ENCODE peak calls at places on chromosomes 11 and 22, in nine cellular contexts. H is A549, V is spleen, O is transverse colon, L is tibial nerve, S is endothelial cell of umbilical vein, G is Peyer's patch, I is HCT116, Y is body of pancreas. E is an unnamed sample.

GRCh38 chr11:118953265-118953664 is 2.8 kb upstream of the UPK2 start:
- DNase-seq in H (peak; percentile 22), V (peak; percentile 25), O (no peak), L (no peak), S (no peak), G (no peak), I (no peak), Y (no peak), E (no peak)

GRCh38 chr22:48268771-48269552 is 1506.5 kb downstream of the TBC1D22A start:
- DNase-seq in H (peak; percentile 39), V (no peak), O (no peak), L (no peak), S (no peak), G (no peak), I (no peak), Y (no peak), E (no peak)

GRCh38 chr11:35017528-35018342 is 101.3 kb downstream of the PDHX start:
- DNase-seq in H (no peak), V (no peak), O (no peak), L (no peak), S (no peak), G (no peak), I (no peak), Y (no peak), E (no peak)

GRCh38 chr11:131654849-131655248 is 284.4 kb downstream of the NTM start:
- DNase-seq in H (no peak), V (no peak), O (no peak), L (no peak), S (no peak), G (no peak), I (no peak), Y (no peak), E (no peak)

GRCh38 chr11:74754507-74755255 is 6.0 kb downstream of the RNF169 start:
- DNase-seq in H (peak; percentile 38), V (no peak), O (no peak), L (no peak), S (peak; percentile 92), G (no peak), I (no peak), Y (no peak), E (no peak)

GRCh38 chr11:71331631-71332030 is 79.3 kb upstream of the SHANK2 start:
- DNase-seq in H (no peak), V (peak; percentile 41), O (no peak), L (no peak), S (no peak), G (no peak), I (no peak), Y (no peak), E (no peak)

GRCh38 chr22:50305658-50306566 is 1.5 kb downstream of the PLXNB2 start:
- DNase-seq in H (peak; percentile 85), V (no peak), O (peak; percentile 89), L (peak; percentile 53), S (peak; percentile 83), G (peak; percentile 56), I (peak; percentile 66), Y (peak; percentile 79), E (peak; percentile 89)

GRCh38 chr11:19915808-19916207 is 203.2 kb downstream of the NAV2 start:
- DNase-seq in H (no peak), V (no peak), O (no peak), L (no peak), S (no peak), G (no peak), I (no peak), Y (no peak), E (no peak)

GRCh38 chr11:68099474-68100405 is 21.4 kb downstream of the CHKA start:
- DNase-seq in H (no peak), V (no peak), O (peak; percentile 59), L (no peak), S (peak; percentile 92), G (peak; percentile 48), I (no peak), Y (peak; percentile 92), E (no peak)

GRCh38 chr11:116948375-116948774 is 111.0 kb upstream of the APOA1 start:
- DNase-seq in H (peak; percentile 21), V (no peak), O (peak; percentile 34), L (no peak), S (no peak), G (no peak), I (peak; percentile 42), Y (no peak), E (no peak)

GRCh38 chr11:123630126-123630531 is 24.3 kb downstream of the SCN3B start:
- DNase-seq in H (no peak), V (no peak), O (no peak), L (no peak), S (no peak), G (no peak), I (no peak), Y (no peak), E (peak; percentile 75)

GRCh38 chr11:109770323-109770722 is 322.9 kb upstream of the ZC3H12C start:
- DNase-seq in H (no peak), V (no peak), O (no peak), L (no peak), S (no peak), G (no peak), I (no peak), Y (no peak), E (no peak)

GRCh38 chr11:16511109-16511806 is 154.9 kb upstream of the SOX6 start:
- DNase-seq in H (no peak), V (no peak), O (no peak), L (no peak), S (no peak), G (no peak), I (no peak), Y (no peak), E (no peak)

GRCh38 chr11:79438631-79439429 is 2.0 kb downstream of the TENM4 start:
- DNase-seq in H (no peak), V (no peak), O (peak; percentile 18), L (peak; percentile 14), S (no peak), G (peak; percentile 17), I (no peak), Y (no peak), E (peak; percentile 18)

GRCh38 chr11:79439893-79440450 is 858 bp downstream of the TENM4 start:
- DNase-seq in H (no peak), V (peak; percentile 78), O (no peak), L (no peak), S (no peak), G (no peak), I (no peak), Y (no peak), E (peak; percentile 45)

GRCh38 chr11:79441159-79441875 is 487 bp upstream of the TENM4 start:
- DNase-seq in H (no peak), V (no peak), O (no peak), L (no peak), S (no peak), G (no peak), I (no peak), Y (no peak), E (no peak)

GRCh38 chr11:79439430-79439892 is 1.4 kb downstream of the TENM4 start:
- DNase-seq in H (no peak), V (no peak), O (no peak), L (no peak), S (no peak), G (no peak), I (no peak), Y (no peak), E (no peak)

GRCh38 chr11:79440451-79441158 is at the start of gene TENM4:
- DNase-seq in H (peak; percentile 28), V (peak; percentile 89), O (peak; percentile 35), L (peak; percentile 52), S (peak; percentile 8), G (peak; percentile 52), I (no peak), Y (no peak), E (peak; percentile 72)
- TF ChIP-seq POLR2A in H (no peak), V (no peak), O (no peak), L (no peak), S (no peak), G (no peak), I (no peak), Y (no peak), E (no peak)

GRCh38 chr11:2944953-2945756 is 15.9 kb upstream of the PHLDA2 start:
- DNase-seq in H (no peak), V (peak; percentile 92), O (peak; percentile 86), L (peak; percentile 84), S (peak; percentile 83), G (peak; percentile 61), I (no peak), Y (peak; percentile 75), E (peak; percentile 89)
- H3K27ac ChIP-seq in H (no peak overlapping the region), V (peak overlapping the region; percentile 69), O (peak overlapping the region; percentile 75), L (peak overlapping the region; percentile 70), S (no peak overlapping the region), G (peak overlapping the region; percentile 6), I (no peak overlapping the region), Y (no peak overlapping the region), E (peak overlapping the region; percentile 75)

DNA sequence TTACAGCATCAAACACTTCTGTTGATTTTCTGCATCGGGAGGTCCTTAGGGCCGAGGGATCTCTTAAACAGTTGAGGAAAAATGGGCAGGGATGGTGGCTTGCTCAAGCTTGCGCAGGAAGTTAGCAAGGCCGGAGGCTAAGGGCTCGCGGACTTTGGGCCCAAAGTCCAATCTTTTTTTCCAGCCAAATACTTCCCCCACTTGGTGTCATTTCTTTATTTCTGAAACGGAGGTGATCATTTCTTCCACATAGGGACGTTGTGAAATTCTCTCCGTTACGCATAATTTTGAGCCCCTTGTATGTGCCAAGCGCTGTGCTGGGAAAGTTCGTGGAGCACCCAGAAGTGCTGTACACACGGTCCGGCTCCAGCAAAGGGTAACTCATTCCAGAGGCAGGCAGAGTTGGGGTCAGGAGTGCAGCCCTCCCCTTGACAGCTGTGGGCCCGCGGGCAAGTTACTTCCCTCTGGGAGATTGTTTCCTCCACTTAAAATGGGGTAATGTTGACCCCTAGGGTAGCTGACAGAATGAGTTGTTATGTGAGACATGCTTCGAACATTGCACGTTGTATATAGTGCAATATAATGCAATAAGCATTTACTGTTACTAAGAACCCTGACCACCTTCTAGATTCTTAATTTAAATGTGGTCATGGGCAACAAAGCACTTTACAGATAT is 837 bp downstream of the MIEF1 start:
- DNase-seq in H (no peak), V (no peak), O (no peak), L (no peak), S (no peak), G (no peak), I (no peak), Y (no peak), E (no peak)
- TF ChIP-seq POLR2A in H (no peak), V (no peak), O (no peak), L (no peak), S (no peak), G (peak; percentile 26), I (no peak), Y (no peak), E (no peak)

DNA sequence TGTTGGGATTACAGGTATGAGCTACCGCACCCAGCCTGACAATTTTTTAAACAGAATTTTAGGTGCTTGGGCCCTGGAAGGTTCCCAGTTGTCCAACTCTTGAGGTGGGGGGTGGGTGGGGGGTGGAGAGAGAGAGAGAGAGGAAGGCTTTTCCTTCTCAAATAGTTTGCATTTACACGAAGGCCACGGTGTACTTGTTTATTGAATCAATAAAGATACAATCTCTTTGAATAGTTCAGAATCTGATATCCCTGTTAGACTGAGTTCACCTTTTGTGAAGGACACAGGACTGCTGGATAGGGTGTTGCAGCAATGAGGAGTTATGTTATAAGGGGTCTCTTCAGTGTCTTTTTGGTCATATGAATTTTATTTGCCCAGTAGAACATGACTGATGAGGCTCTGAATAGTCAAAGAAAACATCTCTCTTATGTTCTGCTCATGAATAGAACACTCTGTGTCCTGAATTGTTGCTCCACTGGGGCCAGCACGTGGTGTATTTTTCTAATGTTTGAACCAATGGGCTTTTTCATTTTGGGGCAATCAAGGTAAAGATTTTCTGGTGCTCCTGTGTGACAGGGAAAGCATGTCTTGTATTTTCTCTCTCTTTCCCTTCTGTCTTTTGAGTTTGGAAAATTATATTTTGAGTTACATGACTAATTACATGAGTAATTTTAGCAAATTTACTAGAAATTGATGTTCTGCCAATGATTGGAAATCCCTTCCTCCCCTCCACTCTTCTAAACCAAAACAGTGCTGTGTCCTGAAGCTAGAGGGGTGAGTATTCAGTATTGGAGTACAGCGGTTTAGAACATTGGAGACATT is 61.7 kb downstream of the PTPRJ start:
- DNase-seq in H (no peak), V (no peak), O (no peak), L (no peak), S (no peak), G (no peak), I (no peak), Y (no peak), E (no peak)
- H3K27ac ChIP-seq in H (peak overlapping the region; percentile 22), V (peak overlapping the region; percentile 83), O (no peak overlapping the region), L (peak overlapping the region; percentile 83), S (no peak overlapping the region), G (no peak overlapping the region), I (no peak overlapping the region), Y (no peak overlapping the region), E (no peak overlapping the region)